ENCODE peak calls at places on chromosomes 12 and 14, in six cellular contexts. S is H9, I is IMR-90, G is K562, L is hepatocyte, U is SK-N-SH. B is an unnamed sample. For H3K27me3, the result is how much of the 10 kb centered on the place peaks cover.

GRCh38 chr12:131894313-131894860 is at the start of gene ULK1:
- DNase-seq in I (peak), U (peak), G (peak), L (peak), S (peak), B (peak)

GRCh38 chr12:75635606-75636444 is 124.4 kb upstream of the KRR1 start:
- DNase-seq in S (no peak), I (peak), L (peak), U (no peak), G (no peak), B (peak)

GRCh38 chr12:67909091-67909531 is 80.1 kb upstream of the IFNG-AS1 start:
- DNase-seq in L (no peak), G (no peak), U (no peak), S (no peak), I (peak), B (peak)

GRCh38 chr12:25629341-25629740 is 76.3 kb upstream of the LMNTD1 start:
- DNase-seq in I (no peak), G (no peak), U (no peak), S (no peak), L (no peak), B (no peak)

GRCh38 chr12:46266382-46266791 is 2.5 kb downstream of the SLC38A1 start:
- DNase-seq in U (peak), G (peak), I (peak), L (peak), S (no peak), B (peak)

GRCh38 chr14:99758121-99758871 is 34.9 kb upstream of the EML1 start:
- DNase-seq in G (no peak), S (peak), U (no peak), I (peak), L (peak), B (peak)

GRCh38 chr12:19288603-19289244 is 150.6 kb upstream of the AEBP2 start:
- DNase-seq in G (peak), L (peak), S (no peak), I (peak), U (peak), B (peak)

GRCh38 chr14:55976619-55977018 is 141.6 kb upstream of the PELI2 start:
- DNase-seq in G (no peak), U (no peak), L (peak), I (no peak), S (no peak), B (no peak)

GRCh38 chr12:59699408-59700144 is 103.7 kb downstream of the SLC16A7 start:
- DNase-seq in I (peak), L (peak), G (no peak), U (no peak), S (no peak), B (no peak)

GRCh38 chr12:105018761-105019160 is 32.6 kb downstream of the NOPCHAP1 start:
- DNase-seq in G (no peak), S (no peak), U (no peak), L (no peak), I (no peak), B (no peak)

GRCh38 chr12:45913631-45914030 is 76.7 kb downstream of the SCAF11 start:
- DNase-seq in G (no peak), S (no peak), L (no peak), U (no peak), I (no peak), B (no peak)

DNA sequence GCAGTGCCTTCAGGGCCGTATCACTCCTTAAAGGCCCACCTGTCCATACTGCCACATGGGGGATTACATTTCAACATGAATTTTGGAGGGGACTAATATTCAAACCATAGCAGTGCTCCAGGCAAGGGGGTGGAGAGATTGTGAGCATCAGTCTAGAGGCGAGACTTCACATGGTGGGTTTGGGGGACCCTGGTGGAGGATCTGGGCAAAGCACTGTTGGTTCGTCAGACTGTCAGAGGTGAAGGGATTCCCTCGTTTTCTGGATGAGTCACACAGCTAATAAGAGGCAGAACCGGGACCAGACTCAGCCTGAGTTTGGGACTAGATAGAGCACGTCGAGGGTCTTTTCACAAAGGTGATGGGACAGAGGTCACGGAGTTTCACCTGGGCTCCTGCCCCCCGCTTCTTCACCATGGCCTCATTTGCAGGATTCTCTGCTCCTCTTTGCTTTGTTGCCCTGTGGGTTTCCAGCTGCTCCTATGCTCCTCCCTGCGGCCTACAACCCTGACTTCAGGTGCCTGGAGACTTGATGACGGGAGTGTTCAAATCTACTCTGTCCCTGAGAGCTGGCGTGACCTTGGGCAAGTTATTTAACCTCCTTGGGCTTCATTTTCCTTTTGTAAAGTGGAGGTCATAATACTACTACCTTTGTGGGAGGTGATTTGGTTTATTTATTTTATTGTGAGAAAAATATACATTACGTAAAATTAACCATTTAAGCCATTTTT is 41.5 kb downstream of the TEAD4 start:
- DNase-seq in L (no peak), U (no peak), I (no peak), G (peak), S (no peak), B (peak)
- TF ChIP-seq CTCF in L (no peak), U (peak), I (no peak), G (peak), S (peak), B (peak)

DNA sequence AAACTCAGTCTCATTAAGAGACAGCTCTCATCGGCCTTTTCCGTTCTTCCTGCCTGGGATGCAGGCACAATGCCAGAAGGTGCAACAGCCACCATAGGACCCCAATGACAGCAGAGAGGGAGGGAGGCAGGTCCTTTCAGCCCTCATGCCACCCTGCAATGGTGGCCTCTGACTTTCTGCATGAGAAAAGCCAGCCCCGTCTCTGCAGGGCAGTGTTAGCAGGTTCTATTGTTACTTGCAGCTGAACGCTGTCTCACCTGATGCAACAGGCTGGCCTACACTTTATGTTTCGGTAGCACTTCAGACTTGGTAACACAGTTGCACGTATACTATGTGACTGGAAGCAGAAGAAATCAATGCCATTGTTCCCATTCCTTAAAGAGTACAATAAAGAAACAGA is 102.3 kb downstream of the RIMBP2 start:
- DNase-seq in I (no peak), S (no peak), L (no peak), U (no peak), G (no peak), B (no peak)
- H3K27me3 ChIP-seq in I (under half), S (under half), L (under half), U (under half), G (under half), B (under half)

GRCh38 chr12:127531561-127531960 is 735.4 kb upstream of the TMEM132C start:
- DNase-seq in S (no peak), L (no peak), G (no peak), U (no peak), I (no peak), B (no peak)
- H2AFZ ChIP-seq in S (peak), L (no peak), G (no peak), U (no peak), I (no peak), B (peak)

GRCh38 chr14:29757188-29757680 is 170.4 kb downstream of the PRKD1 start:
- DNase-seq in G (no peak), S (no peak), L (no peak), I (no peak), U (no peak), B (no peak)
- TF ChIP-seq CTCF in G (no peak), S (peak), L (no peak), I (no peak), U (no peak), B (no peak)

GRCh38 chr12:4822572-4822971 is 87.1 kb upstream of the KCNA1 start:
- DNase-seq in U (no peak), S (no peak), L (no peak), I (no peak), G (no peak), B (no peak)
- H3K27me3 ChIP-seq in U (under half), S (under half), L (under half), I (under half), G (under half), B (under half)